ENCODE peak calls at places on chromosomes 13 and 19, in four cellular contexts. M is GM12878, N is HepG2, C is upper lobe of left lung. O is an unnamed sample. For H3K27me3, the result is how much of the 10 kb centered on the place peaks cover.

GRCh38 chr13:99009987-99010551 is 32.2 kb upstream of the DOCK9 start:
- ATAC-seq in M (no peak), N (no peak), C (peak), O (no peak)

GRCh38 chr13:30049692-30050091 is 199.3 kb upstream of the UBL3 start:
- ATAC-seq in C (no peak), M (no peak), N (no peak), O (no peak)

GRCh38 chr19:57096640-57097361 is 23.0 kb upstream of the USP29 start:
- ATAC-seq in M (no peak), C (no peak), N (peak), O (no peak)

GRCh38 chr13:36490055-36490454 is 57.8 kb downstream of the CCNA1 start:
- ATAC-seq in M (no peak), N (no peak), C (no peak), O (no peak)

GRCh38 chr19:45468159-45468651 is 409 bp downstream of the FOSB start:
- ATAC-seq in N (peak), C (no peak), M (no peak), O (no peak)

GRCh38 chr19:10289167-10289835 is 451 bp upstream of the ICAM5 start:
- ATAC-seq in M (peak), C (peak), N (peak), O (no peak)

GRCh38 chr19:45940515-45940805 is 25.9 kb upstream of the NANOS2 start:
- ATAC-seq in C (no peak), M (no peak), N (no peak), O (no peak)

GRCh38 chr19:49690073-49690655 is 752 bp upstream of the CPT1C start:
- ATAC-seq in M (no peak), C (no peak), N (no peak), O (peak)

GRCh38 chr19:56705939-56706338 is 34.4 kb upstream of the ZNF835 start:
- ATAC-seq in N (no peak), M (no peak), C (no peak), O (no peak)

GRCh38 chr19:41914191-41914834 is 13.9 kb downstream of the ERFL start:
- ATAC-seq in N (no peak), C (no peak), M (no peak), O (no peak)
- H3K27me3 ChIP-seq in N (under half), C (under half), M (under half), O (half or more)

GRCh38 chr19:14004619-14005380 is 1.3 kb downstream of the RFX1 start:
- ATAC-seq in C (no peak), M (no peak), N (no peak), O (no peak)

GRCh38 chr19:14003279-14004051 is 2.7 kb downstream of the RFX1 start:
- ATAC-seq in M (no peak), N (no peak), C (no peak), O (no peak)

GRCh38 chr19:14006085-14006765 is at the start of gene RFX1:
- ATAC-seq in N (peak), C (peak), M (peak), O (peak)

GRCh38 chr19:14005381-14006084 is 587 bp downstream of the RFX1 start:
- ATAC-seq in N (peak), M (peak), C (peak), O (peak)

GRCh38 chr19:14006766-14007562 is 844 bp upstream of the RFX1 start:
- ATAC-seq in N (peak), M (peak), C (peak), O (peak)
- TF ChIP-seq EP300 in N (peak), M (no peak), C (no peak), O (no peak)

GRCh38 chr19:41156207-41156606 is 36.8 kb upstream of the CYP2S1 start:
- ATAC-seq in M (no peak), C (no peak), N (no peak), O (no peak)

GRCh38 chr19:41154060-41154459 is 39.0 kb upstream of the CYP2S1 start:
- ATAC-seq in M (no peak), N (no peak), C (no peak), O (no peak)

GRCh38 chr19:41161903-41162302 is 31.1 kb upstream of the CYP2S1 start:
- ATAC-seq in C (no peak), N (no peak), M (no peak), O (no peak)

DNA sequence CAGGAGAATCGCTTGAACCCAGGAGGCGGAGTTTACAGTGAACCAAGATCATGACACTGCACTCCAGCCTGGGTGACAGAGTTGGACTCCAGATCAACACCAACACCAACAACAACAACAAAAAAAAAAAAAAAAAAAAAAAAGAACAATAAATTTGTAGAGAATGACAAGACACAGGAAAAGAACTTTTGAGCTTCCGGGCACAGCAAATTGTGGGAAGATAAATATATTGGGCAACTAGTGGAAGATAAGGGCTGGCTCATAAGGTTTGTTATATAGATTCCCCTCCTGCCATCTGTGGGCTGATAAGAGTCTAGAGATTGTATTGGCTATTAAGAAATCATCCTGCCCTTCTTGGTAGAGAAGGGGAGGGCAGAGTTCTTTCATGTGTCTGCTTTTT is 33.2 kb upstream of the CYP2S1 start:
- ATAC-seq in M (no peak), C (no peak), N (no peak), O (no peak)
- H3K27me3 ChIP-seq in M (under half), C (under half), N (under half), O (under half)

GRCh38 chr19:4650159-4650558 is 10.8 kb downstream of the TNFAIP8L1 start:
- ATAC-seq in M (no peak), N (no peak), C (no peak), O (no peak)

GRCh38 chr19:4652075-4652474 is 12.8 kb downstream of the TNFAIP8L1 start:
- ATAC-seq in M (no peak), N (no peak), C (no peak), O (no peak)

GRCh38 chr19:4649392-4650094 is 10.2 kb downstream of the TNFAIP8L1 start:
- ATAC-seq in C (no peak), N (no peak), M (no peak), O (no peak)

GRCh38 chr19:4645718-4646117 is 6.4 kb downstream of the TNFAIP8L1 start:
- ATAC-seq in N (no peak), M (no peak), C (no peak), O (no peak)

DNA sequence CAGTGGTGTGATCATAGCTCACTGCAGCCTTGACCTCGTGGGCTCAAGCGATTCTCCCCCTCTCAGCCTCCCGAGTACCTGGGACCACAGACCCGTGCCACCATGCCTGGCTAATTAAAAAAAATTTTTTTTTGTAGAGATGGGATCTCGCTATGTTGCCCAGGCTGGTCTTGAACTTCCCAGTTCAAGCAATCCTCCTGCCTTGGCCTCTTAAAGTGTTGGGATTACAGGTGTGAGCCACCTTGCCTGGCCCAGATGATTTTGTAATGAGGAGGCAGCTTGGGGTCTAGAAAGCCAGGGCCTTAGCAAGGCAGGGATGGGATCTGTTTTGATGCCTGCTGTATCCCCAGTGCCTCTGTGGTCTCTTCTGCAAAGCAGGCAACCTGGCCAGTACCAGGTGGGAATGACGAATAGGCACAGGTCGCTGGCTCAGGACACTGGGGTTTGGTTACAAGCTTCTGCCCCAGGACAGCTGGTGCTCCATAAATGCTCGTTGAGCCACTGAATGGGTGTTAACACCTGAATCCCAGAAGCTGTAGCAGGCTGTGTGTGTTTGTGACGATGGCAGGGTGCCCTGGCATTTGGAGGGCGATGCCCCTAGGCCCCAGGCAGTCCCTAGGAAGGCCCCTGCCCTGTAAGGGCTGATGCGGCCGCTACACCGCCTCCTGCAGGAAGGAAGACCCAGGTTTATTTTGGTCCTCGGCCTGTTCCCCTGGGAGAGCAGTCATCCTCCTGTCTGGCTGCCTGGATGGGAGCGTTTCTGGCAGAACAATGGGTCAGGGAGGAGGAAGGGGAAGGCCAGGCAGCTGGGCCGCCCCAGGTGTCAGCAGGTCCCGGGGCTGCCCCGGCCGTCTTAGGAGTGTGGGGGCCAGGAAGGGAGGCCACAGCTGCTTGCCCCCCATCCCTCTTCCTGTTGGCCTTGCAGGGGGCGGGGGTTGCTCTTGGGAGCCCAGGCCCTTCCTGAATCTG is 8.6 kb downstream of the TNFAIP8L1 start:
- ATAC-seq in M (peak), N (no peak), C (peak), O (peak)
- TF ChIP-seq EP300 in M (no peak), N (no peak), C (no peak), O (no peak)

O was measured in gastroesophageal sphincter.